ENCODE peak calls at places on chromosome X, in ten cellular contexts. Q is activated CD8-positive, alpha-beta T cell treated with anti-CD3 and anti-CD28 coated beads for 36 hours; T is ELF-1; P is T-helper 9 cell; K is bronchial epithelial cell; U is adipocyte; H is putamen; L is epithelial cell of esophagus; X is AG04450; M is Ammon's horn. G is an unnamed sample.

GRCh38 chrX:4382273-4382672 is 668.8 kb upstream of the PRKX start:
- DNase-seq in Q (no peak), T (no peak), P (no peak), K (no peak), U (no peak), H (peak), L (no peak), X (no peak), M (no peak), G (no peak)

GRCh38 chrX:44828008-44828605 is 15.7 kb upstream of the DUSP21 start:
- DNase-seq in Q (no peak), T (no peak), P (no peak), K (peak), U (peak), H (no peak), L (peak), X (peak), M (peak), G (no peak)

GRCh38 chrX:14641681-14642655 is 112.6 kb downstream of the GLRA2 start:
- DNase-seq in Q (no peak), T (no peak), P (no peak), K (no peak), U (no peak), H (no peak), L (no peak), X (no peak), M (no peak), G (no peak)

GRCh38 chrX:150575415-150575814 is 7.0 kb downstream of the MTM1 start:
- DNase-seq in Q (peak), T (no peak), P (peak), K (peak), U (peak), H (no peak), L (peak), X (no peak), M (no peak), G (no peak)

GRCh38 chrX:129808163-129808828 is 28.5 kb downstream of the SASH3 start:
- DNase-seq in Q (no peak), T (no peak), P (no peak), K (no peak), U (peak), H (no peak), L (no peak), X (no peak), M (no peak), G (no peak)

GRCh38 chrX:48559636-48560035 is 14.6 kb upstream of the RBM3 start:
- DNase-seq in Q (no peak), T (no peak), P (no peak), K (no peak), U (no peak), H (no peak), L (no peak), X (no peak), M (no peak), G (no peak)

GRCh38 chrX:63764946-63765345 is 20.1 kb downstream of the ARHGEF9 start:
- DNase-seq in Q (no peak), T (no peak), P (no peak), K (peak), U (no peak), H (no peak), L (peak), X (no peak), M (no peak), G (no peak)

GRCh38 chrX:135625995-135626394 is 87.4 kb upstream of the CT45A1 start:
- DNase-seq in Q (no peak), T (no peak), P (no peak), K (peak), U (peak), H (no peak), L (peak), X (no peak), M (no peak), G (no peak)

GRCh38 chrX:4655743-4656142 is 942.3 kb upstream of the PRKX start:
- DNase-seq in Q (no peak), T (peak), P (no peak), K (peak), U (no peak), H (no peak), L (peak), X (no peak), M (no peak), G (no peak)

GRCh38 chrX:20547649-20548051 is 280.9 kb upstream of the RPS6KA3 start:
- DNase-seq in Q (peak), T (no peak), P (no peak), K (peak), U (peak), H (no peak), L (peak), X (no peak), M (no peak), G (no peak)

GRCh38 chrX:115134366-115134765 is 54.8 kb upstream of the RBMXL3 start:
- DNase-seq in Q (no peak), T (no peak), P (no peak), K (no peak), U (no peak), H (peak), L (no peak), X (no peak), M (peak), G (no peak)

GRCh38 chrX:51851507-51852085 is 41.8 kb upstream of the MAGED1 start:
- DNase-seq in Q (peak), T (no peak), P (no peak), K (peak), U (no peak), H (no peak), L (peak), X (no peak), M (no peak), G (no peak)

GRCh38 chrX:55007633-55008032 is 7.5 kb downstream of the APEX2 start:
- DNase-seq in Q (no peak), T (no peak), P (no peak), K (peak), U (peak), H (no peak), L (peak), X (peak), M (no peak), G (no peak)

GRCh38 chrX:17590892-17591740 is 146.2 kb upstream of the SCML1 start:
- DNase-seq in Q (peak), T (peak), P (no peak), K (peak), U (peak), H (peak), L (peak), X (no peak), M (peak), G (no peak)

GRCh38 chrX:151700581-151700980 is 5.3 kb downstream of the PRRG3 start:
- DNase-seq in Q (no peak), T (no peak), P (no peak), K (no peak), U (no peak), H (no peak), L (no peak), X (no peak), M (no peak), G (no peak)

GRCh38 chrX:13778916-13779315 is 38.0 kb downstream of the GPM6B start:
- DNase-seq in Q (peak), T (peak), P (no peak), K (peak), U (peak), H (no peak), L (peak), X (no peak), M (no peak), G (no peak)

GRCh38 chrX:374566-374965 is 12.1 kb downstream of the PPP2R3B start:
- DNase-seq in Q (peak), T (no peak), P (no peak), K (no peak), U (peak), H (no peak), L (no peak), X (no peak), M (no peak), G (no peak)

GRCh38 chrX:132853040-132853439 is 105.4 kb downstream of the HS6ST2 start:
- DNase-seq in Q (no peak), T (no peak), P (no peak), K (peak), U (no peak), H (no peak), L (peak), X (no peak), M (no peak), G (no peak)

GRCh38 chrX:13647709-13648212 is 5.2 kb upstream of the TCEANC start:
- DNase-seq in Q (peak), T (no peak), P (peak), K (no peak), U (no peak), H (no peak), L (peak), X (no peak), M (no peak), G (peak)

GRCh38 chrX:38880460-38880859 is 79.2 kb downstream of the MID1IP1 start:
- DNase-seq in Q (no peak), T (no peak), P (no peak), K (peak), U (no peak), H (no peak), L (peak), X (no peak), M (no peak), G (no peak)

GRCh38 chrX:54358424-54359211 is 772 bp upstream of the WNK3 start:
- DNase-seq in Q (peak), T (peak), P (peak), K (peak), U (peak), H (peak), L (peak), X (peak), M (peak), G (peak)

GRCh38 chrX:113133316-113133715 is 292.7 kb upstream of the AMOT start:
- DNase-seq in Q (no peak), T (no peak), P (no peak), K (no peak), U (no peak), H (no peak), L (no peak), X (no peak), M (no peak), G (no peak)

GRCh38 chrX:96430756-96431455 is 253.7 kb upstream of the DIAPH2 start:
- DNase-seq in Q (no peak), T (no peak), P (no peak), K (no peak), U (no peak), H (no peak), L (no peak), X (no peak), M (no peak), G (no peak)

GRCh38 chrX:11210397-11210796 is 82.8 kb upstream of the AMELX start:
- DNase-seq in Q (no peak), T (no peak), P (no peak), K (no peak), U (peak), H (no peak), L (no peak), X (no peak), M (no peak), G (no peak)

GRCh38 chrX:22365460-22365859 is 92.7 kb downstream of the CBLL2 start:
- DNase-seq in Q (no peak), T (no peak), P (no peak), K (peak), U (peak), H (no peak), L (peak), X (no peak), M (no peak), G (no peak)

GRCh38 chrX:115592997-115593734 is 32.2 kb downstream of the PLS3 start:
- DNase-seq in Q (no peak), T (peak), P (no peak), K (peak), U (no peak), H (no peak), L (peak), X (no peak), M (no peak), G (no peak)

GRCh38 chrX:101906136-101906796 is 25.6 kb downstream of the ZMAT1 start:
- DNase-seq in Q (no peak), T (no peak), P (no peak), K (no peak), U (no peak), H (no peak), L (no peak), X (no peak), M (no peak), G (no peak)

GRCh38 chrX:103446665-103447302 is 70.4 kb downstream of the BEX3 start:
- DNase-seq in Q (no peak), T (no peak), P (no peak), K (peak), U (no peak), H (no peak), L (peak), X (no peak), M (no peak), G (no peak)

GRCh38 chrX:47129157-47129878 is 15.2 kb downstream of the NDUFB11 start:
- DNase-seq in Q (peak), T (peak), P (peak), K (peak), U (peak), H (peak), L (peak), X (peak), M (peak), G (peak)

GRCh38 chrX:110428144-110428543 is 69.5 kb downstream of the RTL9 start:
- DNase-seq in Q (no peak), T (no peak), P (no peak), K (no peak), U (no peak), H (no peak), L (no peak), X (no peak), M (no peak), G (no peak)

GRCh38 chrX:40420899-40421729 is 159.7 kb upstream of the ATP6AP2 start:
- DNase-seq in Q (no peak), T (peak), P (no peak), K (no peak), U (no peak), H (peak), L (no peak), X (no peak), M (peak), G (no peak)

GRCh38 chrX:130626521-130626920 is 224.7 kb downstream of the RBMX2 start:
- DNase-seq in Q (no peak), T (no peak), P (no peak), K (no peak), U (no peak), H (no peak), L (no peak), X (no peak), M (peak), G (no peak)

GRCh38 chrX:38893441-38893840 is 92.2 kb downstream of the MID1IP1 start:
- DNase-seq in Q (no peak), T (no peak), P (no peak), K (no peak), U (no peak), H (no peak), L (no peak), X (no peak), M (no peak), G (no peak)

GRCh38 chrX:53065066-53065465 is 16.5 kb downstream of the GPR173 start:
- DNase-seq in Q (no peak), T (no peak), P (no peak), K (peak), U (no peak), H (no peak), L (peak), X (no peak), M (no peak), G (no peak)

G was measured in CD4-positive, alpha-beta T cell.